ENCODE peak calls at places on chromosomes 6 and 20, in four cellular contexts. O is stimulated activated CD8-positive, alpha-beta memory T cell treated with anti-CD3 and anti-CD28 coated beads, Interleukin-15, amount 100 ng/mL, for 4 hours; F is effector CD4-positive, alpha-beta T cell; V is mesendoderm. R is an unnamed sample.

GRCh38 chr20:10370091-10370887 is 63.7 kb downstream of the MKKS start:
- DNase-seq in F (no peak), O (no peak), V (no peak), R (no peak)

GRCh38 chr6:16761469-16762264 is 407 bp upstream of the ATXN1 start:
- DNase-seq in O (peak; percentile 68), V (peak; percentile 91), F (peak; percentile 86), R (peak; percentile 86)

GRCh38 chr6:40349092-40349491 is 238.1 kb downstream of the LRFN2 start:
- DNase-seq in V (peak; percentile 49), F (no peak), O (no peak), R (no peak)

GRCh38 chr6:52419809-52420667 is at the start of gene EFHC1:
- DNase-seq in O (peak; percentile 95), V (peak; percentile 99), F (peak; percentile 96), R (peak; percentile 93)

GRCh38 chr20:55186228-55186627 is 710.8 kb downstream of the DOK5 start:
- DNase-seq in O (no peak), V (no peak), F (no peak), R (no peak)

GRCh38 chr20:23143986-23144695 is 58.0 kb upstream of the CD93 start:
- DNase-seq in V (no peak), O (no peak), F (no peak), R (no peak)

GRCh38 chr20:53270792-53271375 is 298.7 kb downstream of the TSHZ2 start:
- DNase-seq in O (no peak), F (no peak), V (no peak), R (no peak)

GRCh38 chr6:158801655-158802294 is 17.4 kb downstream of the EZR start:
- DNase-seq in F (no peak), O (no peak), V (no peak), R (no peak)

GRCh38 chr20:9035129-9035528 is 33.8 kb upstream of the PLCB4 start:
- DNase-seq in O (no peak), V (peak; percentile 53), F (no peak), R (no peak)

GRCh38 chr6:5125152-5126006 is 40.2 kb downstream of the PPP1R3G start:
- DNase-seq in F (no peak), V (peak; percentile 13), O (no peak), R (no peak)

GRCh38 chr6:151240036-151240685 is 394 bp downstream of the AKAP12 start:
- DNase-seq in O (no peak), V (peak; percentile 97), F (no peak), R (no peak)

GRCh38 chr6:136086686-136087085 is 163.4 kb downstream of the MTFR2 start:
- DNase-seq in O (no peak), V (no peak), F (no peak), R (no peak)

GRCh38 chr6:13874191-13874549 is 50.6 kb upstream of the RNF182 start:
- DNase-seq in F (no peak), V (no peak), O (no peak), R (no peak)

GRCh38 chr20:53805895-53806384 is 212.3 kb upstream of the ZNF217 start:
- DNase-seq in V (no peak), O (no peak), F (no peak), R (no peak)

GRCh38 chr6:27066381-27066780 is 181.1 kb upstream of the PRSS16 start:
- DNase-seq in F (no peak), V (peak; percentile 17), O (no peak), R (no peak)

GRCh38 chr6:109075934-109076333 is 18.7 kb downstream of the SESN1 start:
- DNase-seq in V (no peak), F (no peak), O (no peak), R (no peak)

GRCh38 chr6:156660389-156660788 is 116.8 kb upstream of the ARID1B start:
- DNase-seq in V (no peak), O (no peak), F (no peak), R (no peak)

GRCh38 chr6:152110878-152111820 is 303.7 kb downstream of the ESR1 start:
- DNase-seq in F (no peak), O (no peak), V (no peak), R (no peak)

GRCh38 chr6:105993769-105994521 is 92.2 kb upstream of the PRDM1 start:
- DNase-seq in O (no peak), F (peak; percentile 25), V (peak; percentile 48), R (peak; percentile 44)

GRCh38 chr6:293185-294174 is 1.2 kb downstream of the DUSP22 start:
- DNase-seq in V (peak; percentile 41), O (peak; percentile 30), F (no peak), R (peak; percentile 9)

GRCh38 chr6:17491416-17492142 is 98.2 kb downstream of the CAP2 start:
- DNase-seq in V (no peak), O (no peak), F (no peak), R (no peak)

GRCh38 chr20:62558779-62559178 is 83.0 kb upstream of the GATA5 start:
- DNase-seq in V (no peak), F (no peak), O (no peak), R (no peak)

GRCh38 chr6:170265655-170266054 is 25.2 kb downstream of the DLL1 start:
- DNase-seq in O (no peak), V (no peak), F (no peak), R (no peak)

GRCh38 chr20:63177785-63178444 is 38.0 kb downstream of the YTHDF1 start:
- DNase-seq in F (no peak), O (no peak), V (no peak), R (peak; percentile 17)

GRCh38 chr6:84618836-84619235 is 145.6 kb downstream of the TBX18 start:
- DNase-seq in V (peak; percentile 90), O (no peak), F (no peak), R (no peak)

GRCh38 chr6:107118976-107119375 is 3.7 kb upstream of the BEND3 start:
- DNase-seq in O (no peak), F (no peak), V (peak; percentile 35), R (no peak)

GRCh38 chr6:85675030-85675819 is 32.5 kb upstream of the SYNCRIP start:
- DNase-seq in F (no peak), V (peak; percentile 67), O (no peak), R (no peak)

GRCh38 chr6:52910091-52910490 is 593 bp upstream of the GSTA3 start:
- DNase-seq in O (no peak), V (peak; percentile 64), F (no peak), R (no peak)